ENCODE peak calls at places on chromosomes 1 and 21, in ten cellular contexts. Y is CD8-positive, alpha-beta T cell; S is ascending aorta; L is mesenchymal stem cell; E is HCT116; O is PC-9; R is lung; B is aorta; T is A549; N is astrocyte. Q is an unnamed sample. For H3K4me1, the result is how much of the 10 kb centered on the place peaks cover.

GRCh38 chr21:27406297-27407009 is 439.6 kb upstream of the ADAMTS5 start:
- DNase-seq in Y (no peak), S (no peak), L (peak), E (no peak), O (no peak), R (no peak), B (no peak), T (no peak), N (peak), Q (no peak)

GRCh38 chr1:54738244-54738643 is 22.6 kb downstream of the TTC4 start:
- DNase-seq in Y (no peak), S (peak), L (no peak), E (no peak), O (no peak), R (no peak), B (no peak), T (no peak), N (no peak), Q (no peak)

GRCh38 chr1:60848583-60849188 is 233.7 kb upstream of the NFIA start:
- DNase-seq in Y (no peak), S (no peak), L (peak), E (peak), O (peak), R (no peak), B (no peak), T (no peak), N (peak), Q (no peak)

GRCh38 chr1:200304146-200304545 is 105.7 kb downstream of the ZNF281 start:
- DNase-seq in Y (no peak), S (no peak), L (no peak), E (no peak), O (no peak), R (no peak), B (no peak), T (no peak), N (no peak), Q (no peak)

GRCh38 chr21:33169360-33169759 is 60.4 kb upstream of the IFNAR2 start:
- DNase-seq in Y (no peak), S (no peak), L (no peak), E (no peak), O (no peak), R (no peak), B (no peak), T (no peak), N (no peak), Q (no peak)

GRCh38 chr1:36369061-36369470 is 16.7 kb downstream of the STK40 start:
- DNase-seq in Y (peak), S (peak), L (peak), E (peak), O (peak), R (peak), B (peak), T (peak), N (no peak), Q (no peak)

GRCh38 chr1:202567747-202568146 is 142.5 kb downstream of the SYT2 start:
- DNase-seq in Y (no peak), S (no peak), L (no peak), E (no peak), O (no peak), R (no peak), B (no peak), T (no peak), N (peak), Q (no peak)

GRCh38 chr1:181911715-181912114 is 149.8 kb downstream of the ZNF648 start:
- DNase-seq in Y (no peak), S (no peak), L (no peak), E (no peak), O (no peak), R (no peak), B (no peak), T (no peak), N (no peak), Q (no peak)

GRCh38 chr1:248913933-248914332 is 7.9 kb downstream of the PGBD2 start:
- DNase-seq in Y (no peak), S (no peak), L (peak), E (no peak), O (no peak), R (no peak), B (no peak), T (no peak), N (no peak), Q (no peak)

GRCh38 chr1:77541162-77541545 is 141.3 kb downstream of the ZZZ3 start:
- DNase-seq in Y (no peak), S (no peak), L (no peak), E (no peak), O (no peak), R (no peak), B (no peak), T (no peak), N (no peak), Q (no peak)

GRCh38 chr21:15826908-15827601 is 97.3 kb downstream of the USP25 start:
- DNase-seq in Y (no peak), S (no peak), L (no peak), E (no peak), O (no peak), R (no peak), B (no peak), T (no peak), N (no peak), Q (no peak)

GRCh38 chr1:56052090-56052489 is 527.3 kb downstream of the PLPP3 start:
- DNase-seq in Y (no peak), S (no peak), L (no peak), E (no peak), O (no peak), R (no peak), B (no peak), T (no peak), N (peak), Q (no peak)

GRCh38 chr1:233796146-233796798 is 108.2 kb upstream of the SLC35F3 start:
- DNase-seq in Y (no peak), S (no peak), L (no peak), E (no peak), O (no peak), R (no peak), B (no peak), T (no peak), N (no peak), Q (no peak)

GRCh38 chr1:155859881-155860841 is 794 bp downstream of the SYT11 start:
- DNase-seq in Y (peak), S (peak), L (peak), E (no peak), O (no peak), R (peak), B (peak), T (no peak), N (peak), Q (no peak)

GRCh38 chr1:8632092-8632491 is 185.3 kb downstream of the RERE start:
- DNase-seq in Y (no peak), S (no peak), L (no peak), E (no peak), O (no peak), R (no peak), B (no peak), T (no peak), N (no peak), Q (no peak)

GRCh38 chr21:44507673-44508425 is 32.1 kb downstream of the KRTAP10-1 start:
- DNase-seq in Y (no peak), S (no peak), L (no peak), E (no peak), O (no peak), R (no peak), B (no peak), T (no peak), N (no peak), Q (no peak)

GRCh38 chr1:3023994-3024393 is 2.7 kb downstream of the ACTRT2 start:
- DNase-seq in Y (no peak), S (no peak), L (no peak), E (no peak), O (no peak), R (no peak), B (no peak), T (peak), N (no peak), Q (no peak)
- H3K27ac ChIP-seq in Y (no peak), S (no peak), L (no peak), E (no peak), O (no peak), R (no peak), B (no peak), T (no peak), N (no peak), Q (no peak)

GRCh38 chr1:19391596-19391981 is 79.5 kb downstream of the SLC66A1 start:
- DNase-seq in Y (no peak), S (no peak), L (no peak), E (no peak), O (no peak), R (no peak), B (no peak), T (no peak), N (no peak), Q (no peak)

GRCh38 chr1:19387045-19387467 is 74.9 kb downstream of the SLC66A1 start:
- DNase-seq in Y (no peak), S (no peak), L (no peak), E (no peak), O (no peak), R (no peak), B (no peak), T (no peak), N (no peak), Q (no peak)

GRCh38 chr1:19390901-19391595 is 78.9 kb downstream of the SLC66A1 start:
- DNase-seq in Y (peak), S (peak), L (peak), E (peak), O (no peak), R (peak), B (no peak), T (peak), N (peak), Q (no peak)

GRCh38 chr1:19390166-19390850 is 78.2 kb downstream of the SLC66A1 start:
- DNase-seq in Y (no peak), S (no peak), L (no peak), E (no peak), O (no peak), R (no peak), B (no peak), T (no peak), N (no peak), Q (no peak)

GRCh38 chr1:19388980-19389379 is 76.9 kb downstream of the SLC66A1 start:
- DNase-seq in Y (no peak), S (peak), L (no peak), E (no peak), O (no peak), R (no peak), B (no peak), T (no peak), N (no peak), Q (no peak)
- H3K4me1 ChIP-seq in Y (under half), S (under half), L (under half), E (under half), O (under half), R (under half), B (under half), T (under half), N (under half), Q (half or more)

GRCh38 chr21:36202721-36203602 is 46.3 kb downstream of the DOP1B start:
- DNase-seq in Y (no peak), S (no peak), L (peak), E (no peak), O (peak), R (no peak), B (no peak), T (no peak), N (no peak), Q (no peak)

GRCh38 chr21:36205962-36206361 is 49.3 kb downstream of the DOP1B start:
- DNase-seq in Y (no peak), S (no peak), L (no peak), E (no peak), O (no peak), R (no peak), B (no peak), T (no peak), N (no peak), Q (no peak)

GRCh38 chr21:36200089-36200561 is 43.5 kb downstream of the DOP1B start:
- DNase-seq in Y (no peak), S (no peak), L (no peak), E (no peak), O (no peak), R (no peak), B (peak), T (no peak), N (no peak), Q (no peak)

GRCh38 chr21:36204980-36205379 is 48.4 kb downstream of the DOP1B start:
- DNase-seq in Y (no peak), S (no peak), L (no peak), E (no peak), O (no peak), R (no peak), B (peak), T (no peak), N (no peak), Q (no peak)

DNA sequence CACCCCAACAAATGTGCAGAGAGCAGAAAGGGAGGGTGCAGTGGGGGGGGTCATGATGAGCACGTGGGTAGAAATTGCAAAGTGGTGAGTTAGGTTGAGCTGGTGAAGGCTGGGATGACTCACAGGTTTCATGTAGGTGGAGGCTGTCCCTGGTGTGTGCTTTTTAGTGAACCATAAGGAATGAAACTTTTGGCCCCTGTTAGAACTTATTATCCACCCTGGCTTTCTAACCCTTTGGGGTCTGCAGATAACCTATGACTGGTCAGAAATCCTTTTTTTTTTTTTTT is 46.9 kb downstream of the DOP1B start:
- DNase-seq in Y (no peak), S (no peak), L (peak), E (peak), O (peak), R (no peak), B (peak), T (peak), N (peak), Q (no peak)
- H3K27ac ChIP-seq in Y (no peak), S (no peak), L (peak), E (peak), O (peak), R (no peak), B (no peak), T (peak), N (peak), Q (no peak)

GRCh38 chr1:205810448-205811157 is 2.4 kb downstream of the SLC41A1 start:
- DNase-seq in Y (no peak), S (no peak), L (peak), E (no peak), O (no peak), R (no peak), B (no peak), T (peak), N (no peak), Q (no peak)

GRCh38 chr1:205812271-205812877 is 624 bp downstream of the SLC41A1 start:
- DNase-seq in Y (no peak), S (peak), L (peak), E (no peak), O (peak), R (no peak), B (no peak), T (peak), N (peak), Q (no peak)

GRCh38 chr1:205811660-205812059 is 1.3 kb downstream of the SLC41A1 start:
- DNase-seq in Y (no peak), S (no peak), L (peak), E (no peak), O (no peak), R (no peak), B (no peak), T (no peak), N (no peak), Q (no peak)

GRCh38 chr1:205809469-205809868 is 3.5 kb downstream of the SLC41A1 start:
- DNase-seq in Y (no peak), S (no peak), L (no peak), E (no peak), O (no peak), R (no peak), B (no peak), T (no peak), N (no peak), Q (no peak)

GRCh38 chr1:205809942-205810345 is 3.1 kb downstream of the SLC41A1 start:
- DNase-seq in Y (no peak), S (no peak), L (no peak), E (no peak), O (no peak), R (no peak), B (no peak), T (no peak), N (no peak), Q (no peak)
- H3K4me1 ChIP-seq in Y (half or more), S (under half), L (under half), E (under half), O (under half), R (under half), B (under half), T (under half), N (under half), Q (half or more)

DNA sequence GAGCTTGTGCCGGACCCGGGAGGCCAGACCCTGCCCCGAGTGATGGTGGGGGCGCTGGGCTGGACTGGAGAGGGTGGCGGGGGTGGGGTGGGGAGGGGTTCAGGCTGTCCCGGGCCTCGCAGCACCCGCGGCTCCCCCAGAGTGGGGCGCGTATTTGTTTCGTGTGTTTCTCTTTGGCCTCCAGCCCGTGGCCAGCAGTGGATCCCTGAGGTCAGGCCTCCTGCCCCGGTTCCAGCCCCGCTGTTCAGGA is 19.1 kb downstream of the PRXL2B start:
- DNase-seq in Y (no peak), S (no peak), L (no peak), E (no peak), O (no peak), R (no peak), B (no peak), T (no peak), N (no peak), Q (no peak)
- H3K27ac ChIP-seq in Y (no peak), S (no peak), L (no peak), E (no peak), O (no peak), R (no peak), B (no peak), T (no peak), N (no peak), Q (no peak)

GRCh38 chr1:180521474-180522203 is 19.3 kb upstream of the ACBD6 start:
- DNase-seq in Y (no peak), S (no peak), L (no peak), E (peak), O (no peak), R (peak), B (no peak), T (no peak), N (no peak), Q (no peak)
- H3K4me1 ChIP-seq in Y (under half), S (under half), L (under half), E (under half), O (under half), R (under half), B (under half), T (under half), N (under half), Q (under half)

DNA sequence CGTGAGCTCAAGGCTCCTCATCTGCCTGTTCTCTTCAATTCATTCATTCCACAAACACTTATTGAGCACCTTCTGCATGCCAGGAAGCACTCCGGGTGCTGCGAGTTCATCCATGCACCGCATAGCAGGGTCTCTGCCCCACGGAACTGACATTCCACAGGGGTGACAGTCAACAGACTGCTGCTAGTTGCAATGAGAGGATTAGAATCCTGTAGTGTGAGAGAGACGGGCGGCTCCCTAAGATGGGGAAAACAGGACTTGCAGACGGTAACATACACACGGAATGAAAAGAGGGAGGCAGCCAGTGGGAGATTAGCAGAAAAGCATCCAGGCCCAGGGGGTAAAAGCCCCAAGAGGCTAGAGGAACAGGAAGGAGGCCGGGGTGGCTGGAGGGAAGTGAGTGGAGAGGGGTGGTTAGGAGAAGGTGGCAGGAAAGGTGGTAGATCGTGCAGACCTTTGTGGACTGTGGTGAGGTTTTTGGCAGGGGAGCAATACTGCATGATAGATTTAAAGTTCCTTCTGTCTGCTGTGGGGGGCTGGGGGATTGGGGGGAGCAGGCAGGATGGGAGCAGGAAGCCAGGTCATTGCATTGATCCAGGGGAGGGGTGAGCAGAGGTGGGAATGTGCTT is 6.6 kb downstream of the TNFRSF8 start:
- DNase-seq in Y (no peak), S (no peak), L (no peak), E (no peak), O (no peak), R (no peak), B (no peak), T (no peak), N (peak), Q (no peak)
- H3K27ac ChIP-seq in Y (no peak), S (no peak), L (no peak), E (no peak), O (no peak), R (no peak), B (no peak), T (no peak), N (no peak), Q (no peak)

DNA sequence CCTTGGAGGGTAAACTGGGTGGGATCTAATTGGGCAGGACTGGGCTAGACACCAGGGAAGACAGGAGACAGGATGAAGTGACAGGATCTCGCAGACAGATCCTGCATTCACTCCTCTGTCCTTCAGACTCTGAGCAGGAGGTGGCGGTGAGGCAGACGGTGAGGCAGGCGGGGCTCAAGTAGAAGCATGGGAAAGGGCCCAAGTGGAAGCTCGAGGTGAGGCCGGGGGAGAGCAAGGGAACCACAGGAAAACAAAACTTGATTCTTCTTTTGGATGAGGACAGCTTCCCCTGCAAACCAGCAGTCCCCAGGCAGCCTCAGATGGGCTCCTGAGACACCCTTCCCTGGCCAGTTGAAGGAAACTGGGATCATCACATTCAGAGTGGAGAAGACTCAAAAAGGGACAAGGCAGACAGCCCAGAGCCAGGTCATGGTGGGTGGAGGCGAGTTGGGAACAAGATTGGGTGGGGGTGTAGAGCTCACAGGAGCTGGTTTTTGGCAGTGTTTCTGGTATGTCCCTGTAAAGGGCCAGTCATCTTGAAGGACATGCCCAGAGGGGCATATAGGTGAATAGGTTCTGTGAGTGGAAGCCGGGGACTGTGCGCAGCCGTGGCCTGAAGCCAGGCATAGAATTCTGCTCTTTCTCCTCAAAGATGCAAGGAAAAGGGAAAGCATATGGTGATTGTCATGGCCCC is 18.1 kb downstream of the INKA2 start:
- DNase-seq in Y (no peak), S (no peak), L (no peak), E (no peak), O (no peak), R (no peak), B (no peak), T (no peak), N (no peak), Q (no peak)
- H3K4me1 ChIP-seq in Y (under half), S (under half), L (under half), E (under half), O (under half), R (under half), B (under half), T (under half), N (under half), Q (half or more)

GRCh38 chr1:222935239-222935900 is 120.5 kb downstream of the DISP1 start:
- DNase-seq in Y (no peak), S (no peak), L (no peak), E (no peak), O (no peak), R (no peak), B (no peak), T (no peak), N (no peak), Q (no peak)
- H3K27ac ChIP-seq in Y (no peak), S (no peak), L (no peak), E (no peak), O (no peak), R (no peak), B (no peak), T (no peak), N (no peak), Q (no peak)

GRCh38 chr1:237038211-237038610 is 3.8 kb upstream of the RYR2 start:
- DNase-seq in Y (no peak), S (no peak), L (no peak), E (no peak), O (no peak), R (no peak), B (no peak), T (no peak), N (no peak), Q (no peak)
- H3K4me1 ChIP-seq in Y (under half), S (under half), L (under half), E (under half), O (under half), R (under half), B (under half), T (under half), N (under half), Q (under half)